ENCODE peak calls at places on chromosome 4, in ten cellular contexts. S is activated B cell treated with CpG ODN at 0.5 μM for 24 hours; Q is esophagus squamous epithelium; X is cerebellum; D is stimulated activated naive B cell treated with anti-CD40 and anti-IgM and Interleukin-4, amounts not matched to agents 10 μg/mL and 1 μg/mL and 100 μg/mL, for 72 hours; W is NAMALWA; Z is NCI-H2029; I is HS-5; K is activated T-helper 1 cell treated with anti-CD3 and anti-CD28 coated beads, Interleukin-12 subunit alpha, Interleukin-12 subunit beta, Interleukin-2, Interleukin-4 antibody, amounts not matched to agents 30 ng/mL and 10 ng/mL and 1 ng/mL, durations not matched to agents 14 hours and 24 hours and 36 hours; L is endothelial cell. F is an unnamed sample.

GRCh38 chr4:40980318-40980883 is 230.6 kb downstream of the NSUN7 start:
- DNase-seq in S (no peak), Q (no peak), X (no peak), D (no peak), W (peak), Z (no peak), I (no peak), K (no peak), L (peak), F (no peak)

GRCh38 chr4:96166806-96167205 is 326.9 kb downstream of the PDHA2 start:
- DNase-seq in S (no peak), Q (no peak), X (no peak), D (no peak), W (no peak), Z (no peak), I (no peak), K (no peak), L (no peak), F (no peak)

GRCh38 chr4:89022426-89023128 is 34.4 kb downstream of the FAM13A start:
- DNase-seq in S (no peak), Q (no peak), X (no peak), D (no peak), W (no peak), Z (no peak), I (no peak), K (no peak), L (no peak), F (no peak)

GRCh38 chr4:143586080-143586479 is 72.6 kb downstream of the SMARCA5 start:
- DNase-seq in S (no peak), Q (no peak), X (no peak), D (no peak), W (no peak), Z (no peak), I (peak), K (no peak), L (no peak), F (no peak)

GRCh38 chr4:91258326-91258725 is 1045.4 kb upstream of the GRID2 start:
- DNase-seq in S (no peak), Q (no peak), X (no peak), D (no peak), W (no peak), Z (no peak), I (no peak), K (no peak), L (no peak), F (no peak)

GRCh38 chr4:6608758-6609414 is 31.6 kb upstream of the MRFAP1 start:
- DNase-seq in S (no peak), Q (no peak), X (peak), D (no peak), W (no peak), Z (no peak), I (no peak), K (no peak), L (peak), F (no peak)

GRCh38 chr4:13654158-13654797 is 26.8 kb upstream of the BOD1L1 start:
- DNase-seq in S (peak), Q (peak), X (peak), D (peak), W (peak), Z (peak), I (no peak), K (peak), L (peak), F (peak)

GRCh38 chr4:167541286-167541685 is 307.0 kb upstream of the SPOCK3 start:
- DNase-seq in S (no peak), Q (no peak), X (no peak), D (no peak), W (no peak), Z (no peak), I (peak), K (no peak), L (no peak), F (no peak)

GRCh38 chr4:183099537-183100297 is 660 bp downstream of the WWC2 start:
- DNase-seq in S (peak), Q (no peak), X (peak), D (no peak), W (no peak), Z (no peak), I (no peak), K (no peak), L (peak), F (peak)

GRCh38 chr4:1375051-1375721 is 28.2 kb downstream of the UVSSA start:
- DNase-seq in S (no peak), Q (no peak), X (peak), D (no peak), W (no peak), Z (no peak), I (no peak), K (no peak), L (no peak), F (no peak)

GRCh38 chr4:10173754-10174749 is 57.5 kb upstream of the WDR1 start:
- DNase-seq in S (no peak), Q (no peak), X (peak), D (no peak), W (no peak), Z (peak), I (no peak), K (no peak), L (no peak), F (no peak)

GRCh38 chr4:4349902-4350301 is 37.0 kb upstream of the NSG1 start:
- DNase-seq in S (no peak), Q (no peak), X (no peak), D (no peak), W (no peak), Z (no peak), I (no peak), K (no peak), L (no peak), F (no peak)

GRCh38 chr4:38857354-38858096 is 908 bp upstream of the TLR6 start:
- DNase-seq in S (peak), Q (peak), X (no peak), D (peak), W (peak), Z (no peak), I (peak), K (no peak), L (no peak), F (no peak)

GRCh38 chr4:108320066-108320465 is 151.3 kb upstream of the LEF1 start:
- DNase-seq in S (no peak), Q (no peak), X (no peak), D (no peak), W (no peak), Z (no peak), I (no peak), K (no peak), L (no peak), F (no peak)

F was measured in naive thymus-derived CD4-positive, alpha-beta T cell.